ENCODE peak calls at places on chromosome 18, in eight cellular contexts. R is retinal pigment epithelial cell; U is Caki2; T is thyroid gland; O is left colon; M is central memory CD4-positive, alpha-beta T cell; P is cardiac fibroblast; D is NCI-H510A. N is an unnamed sample.

GRCh38 chr18:58043452-58044369 is at the start of gene NEDD4L:
- DNase-seq in O (peak), M (peak), T (peak), U (peak), P (peak), D (peak), R (peak), N (peak)

GRCh38 chr18:59823611-59824195 is 76.1 kb upstream of the PMAIP1 start:
- DNase-seq in U (peak), M (no peak), O (peak), P (peak), D (peak), R (no peak), T (peak), N (no peak)

GRCh38 chr18:62331581-62332436 is 6.7 kb downstream of the TNFRSF11A start:
- DNase-seq in O (no peak), D (no peak), U (no peak), T (peak), M (no peak), P (peak), R (no peak), N (no peak)

GRCh38 chr18:59219672-59220163 is at the start of gene GRP:
- DNase-seq in R (no peak), D (peak), P (no peak), U (no peak), O (no peak), M (no peak), T (no peak), N (no peak)

GRCh38 chr18:3447035-3447894 is 2.7 kb upstream of the TGIF1 start:
- DNase-seq in M (no peak), O (no peak), U (no peak), P (peak), T (peak), D (no peak), R (no peak), N (peak)

GRCh38 chr18:67417864-67418523 is 98.5 kb downstream of the DSEL start:
- DNase-seq in U (peak), R (no peak), D (peak), M (peak), T (no peak), O (no peak), P (peak), N (no peak)

GRCh38 chr18:13026583-13027270 is 35.6 kb downstream of the CEP192 start:
- DNase-seq in P (peak), U (no peak), R (no peak), O (no peak), D (no peak), M (no peak), T (no peak), N (no peak)

GRCh38 chr18:73979742-73980141 is 167.9 kb downstream of the FBXO15 start:
- DNase-seq in D (no peak), T (no peak), O (no peak), M (no peak), P (peak), R (no peak), U (no peak), N (no peak)

GRCh38 chr18:48902023-48902855 is 48.5 kb downstream of the SMAD7 start:
- DNase-seq in U (peak), R (peak), M (no peak), D (peak), T (peak), P (peak), O (peak), N (peak)

GRCh38 chr18:79302120-79302519 is 93.6 kb upstream of the NFATC1 start:
- DNase-seq in D (no peak), P (no peak), U (no peak), T (no peak), R (no peak), O (peak), M (no peak), N (no peak)

GRCh38 chr18:10851824-10852225 is 297.5 kb downstream of the PIEZO2 start:
- DNase-seq in R (no peak), M (no peak), U (peak), O (no peak), P (peak), D (no peak), T (no peak), N (no peak)

GRCh38 chr18:26736301-26736700 is 129.2 kb downstream of the AQP4 start:
- DNase-seq in D (no peak), T (no peak), M (no peak), R (no peak), O (no peak), U (no peak), P (no peak), N (no peak)

GRCh38 chr18:21300035-21300434 is 58.0 kb downstream of the GREB1L start:
- DNase-seq in U (no peak), T (no peak), O (no peak), M (no peak), R (no peak), D (no peak), P (no peak), N (no peak)

N was measured in dorsolateral prefrontal cortex.